ENCODE peak calls at places on chromosomes 16 and 17, in six cellular contexts. P, H, G, Z, Q and D are unnamed samples.

GRCh38 chr17:81939881-81940385 is 2.8 kb upstream of the PYCR1 start:
- DNase-seq in P (no peak), H (no peak), G (no peak), Z (peak; percentile 3), Q (no peak), D (no peak)

GRCh38 chr16:69112285-69113129 is 7.1 kb downstream of the HAS3 start:
- DNase-seq in P (no peak), H (peak; percentile 55), G (peak; percentile 77), Z (peak; percentile 86), Q (no peak), D (peak; percentile 74)

GRCh38 chr17:35359396-35359795 is 14.0 kb downstream of the SLFN11 start:
- DNase-seq in P (no peak), H (no peak), G (no peak), Z (no peak), Q (no peak), D (no peak)

GRCh38 chr17:73510981-73511442 is 133.2 kb downstream of the SDK2 start:
- DNase-seq in P (no peak), H (no peak), G (no peak), Z (no peak), Q (no peak), D (no peak)

GRCh38 chr17:38663964-38664644 is 10.7 kb downstream of the EPOP start:
- DNase-seq in P (no peak), H (no peak), G (no peak), Z (no peak), Q (no peak), D (no peak)

GRCh38 chr16:70430667-70431536 is 8.0 kb downstream of the ST3GAL2 start:
- DNase-seq in P (no peak), H (peak; percentile 51), G (no peak), Z (peak; percentile 31), Q (no peak), D (no peak)

GRCh38 chr17:63480826-63481487 is 4.1 kb downstream of the ACE start:
- DNase-seq in P (no peak), H (no peak), G (no peak), Z (no peak), Q (no peak), D (no peak)

GRCh38 chr16:11780988-11781680 is 15.9 kb downstream of the ZC3H7A start:
- DNase-seq in P (no peak), H (no peak), G (no peak), Z (no peak), Q (no peak), D (no peak)

GRCh38 chr17:17440938-17441730 is 35.7 kb upstream of the MED9 start:
- DNase-seq in P (no peak), H (no peak), G (no peak), Z (no peak), Q (no peak), D (no peak)

GRCh38 chr16:56742030-56742984 is 12.4 kb downstream of the NUP93 start:
- DNase-seq in P (peak; percentile 40), H (no peak), G (no peak), Z (no peak), Q (peak; percentile 37), D (no peak)

GRCh38 chr16:75081179-75081859 is 35.3 kb downstream of the LDHD start:
- DNase-seq in P (no peak), H (no peak), G (no peak), Z (no peak), Q (no peak), D (no peak)

GRCh38 chr16:75083826-75084225 is 32.8 kb downstream of the LDHD start:
- DNase-seq in P (no peak), H (no peak), G (no peak), Z (no peak), Q (no peak), D (peak; percentile 93)

GRCh38 chr16:75078886-75079285 is 37.7 kb downstream of the LDHD start:
- DNase-seq in P (no peak), H (no peak), G (no peak), Z (no peak), Q (no peak), D (no peak)

GRCh38 chr16:75079346-75079926 is 37.1 kb downstream of the LDHD start:
- DNase-seq in P (no peak), H (no peak), G (no peak), Z (no peak), Q (no peak), D (peak; percentile 73)

DNA sequence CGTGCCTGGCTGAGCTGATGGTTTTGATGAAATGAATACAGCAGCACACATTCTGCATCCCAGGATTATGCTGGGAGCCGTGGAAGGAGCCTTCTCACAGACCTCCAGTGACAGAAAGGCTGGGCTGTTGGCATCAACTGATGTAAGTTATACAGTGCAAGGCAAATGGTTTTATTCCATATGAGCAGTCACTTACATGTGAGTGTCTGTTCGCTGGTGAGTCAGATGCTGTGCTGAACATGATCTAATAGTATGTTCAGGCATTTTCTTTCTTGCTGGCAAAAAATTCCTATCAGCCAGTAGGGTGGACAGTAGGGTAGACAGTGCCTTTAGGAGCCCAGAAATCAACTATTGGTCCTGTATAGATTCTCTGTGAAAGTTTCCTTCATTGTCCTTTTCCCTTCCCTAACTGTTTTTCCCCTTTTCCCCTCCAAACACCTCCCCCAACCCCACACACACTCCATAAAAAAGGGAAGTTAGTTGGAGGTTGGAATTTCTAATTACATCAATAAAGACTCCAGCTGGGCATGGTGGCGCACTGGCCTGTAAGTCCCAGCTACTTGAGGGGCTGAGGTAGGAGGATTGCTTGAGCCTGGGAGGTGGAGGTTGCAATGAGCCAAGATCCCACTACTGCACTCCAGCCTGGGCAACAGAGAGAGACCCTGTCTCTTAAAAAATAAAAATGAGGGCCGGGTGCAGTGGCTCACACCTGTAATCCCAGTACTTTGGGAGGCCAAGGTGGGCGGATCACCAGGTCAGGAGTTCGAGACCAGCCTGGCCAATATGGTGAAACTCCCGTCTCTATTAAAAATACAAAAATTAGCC is 36.2 kb downstream of the LDHD start:
- DNase-seq in P (no peak), H (no peak), G (no peak), Z (no peak), Q (no peak), D (no peak)
- TF ChIP-seq CTCF in P (no peak), H (no peak), G (no peak), Z (no peak), Q (no peak), D (no peak)

GRCh38 chr16:54284931-54285413 is 1.6 kb downstream of the IRX3 start:
- DNase-seq in P (no peak), H (no peak), G (no peak), Z (peak; percentile 32), Q (no peak), D (no peak)

GRCh38 chr16:54286330-54287017 is at the start of gene IRX3:
- DNase-seq in P (peak; percentile 63), H (no peak), G (peak; percentile 70), Z (peak; percentile 83), Q (peak; percentile 70), D (peak; percentile 75)

GRCh38 chr16:54286067-54286329 is 589 bp downstream of the IRX3 start:
- DNase-seq in P (no peak), H (no peak), G (no peak), Z (no peak), Q (no peak), D (no peak)

GRCh38 chr16:54284319-54284930 is 2.2 kb downstream of the IRX3 start:
- DNase-seq in P (no peak), H (no peak), G (no peak), Z (peak; percentile 44), Q (no peak), D (peak; percentile 44)

DNA sequence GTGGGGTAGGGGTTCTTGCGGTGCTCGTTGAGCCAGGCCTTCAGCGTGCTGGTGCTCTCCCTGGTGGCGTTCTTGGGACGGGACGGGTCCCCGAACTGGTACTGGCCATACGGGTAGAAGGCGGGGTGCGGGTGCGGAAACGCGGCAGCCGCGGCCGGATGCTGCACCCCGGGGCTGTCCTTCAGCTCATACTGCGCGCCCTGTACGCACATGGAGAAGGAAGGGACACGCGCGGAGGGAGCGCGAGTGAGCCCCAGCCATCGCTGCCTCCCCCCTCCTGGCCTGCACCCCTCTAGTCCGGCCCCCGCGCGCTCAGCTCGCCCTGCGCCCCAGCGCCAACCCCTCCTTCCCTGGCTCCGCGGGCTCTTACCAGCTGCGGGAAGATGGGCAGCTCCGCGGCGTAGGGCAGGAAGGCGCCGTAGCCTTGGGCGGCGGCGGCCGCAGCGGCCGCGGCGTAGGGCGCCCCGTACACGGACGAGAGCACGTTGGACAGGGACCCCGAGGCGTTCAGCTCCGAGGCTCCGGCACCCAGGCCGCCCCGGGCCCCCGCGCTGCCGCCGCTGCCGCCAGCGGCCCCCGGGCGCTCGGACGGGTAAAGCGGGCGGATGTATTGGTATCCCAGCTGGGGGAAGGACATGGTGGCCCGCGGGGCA is 1.0 kb downstream of the IRX3 start:
- DNase-seq in P (no peak), H (no peak), G (peak; percentile 23), Z (peak; percentile 25), Q (no peak), D (no peak)
- TF ChIP-seq CTCF in P (no peak), H (no peak), G (peak; percentile 16), Z (no peak), Q (peak; percentile 26), D (no peak)

GRCh38 chr17:75343007-75343406 is 53.8 kb upstream of the SLC25A19 start:
- DNase-seq in P (no peak), H (no peak), G (no peak), Z (no peak), Q (no peak), D (peak; percentile 16)

GRCh38 chr17:75344664-75345063 is 55.4 kb upstream of the SLC25A19 start:
- DNase-seq in P (no peak), H (peak; percentile 47), G (no peak), Z (no peak), Q (no peak), D (peak; percentile 13)

GRCh38 chr17:75341784-75342183 is 52.6 kb upstream of the SLC25A19 start:
- DNase-seq in P (no peak), H (no peak), G (no peak), Z (no peak), Q (no peak), D (no peak)

GRCh38 chr17:75338335-75338734 is 49.1 kb upstream of the SLC25A19 start:
- DNase-seq in P (no peak), H (no peak), G (no peak), Z (no peak), Q (peak; percentile 59), D (no peak)

DNA sequence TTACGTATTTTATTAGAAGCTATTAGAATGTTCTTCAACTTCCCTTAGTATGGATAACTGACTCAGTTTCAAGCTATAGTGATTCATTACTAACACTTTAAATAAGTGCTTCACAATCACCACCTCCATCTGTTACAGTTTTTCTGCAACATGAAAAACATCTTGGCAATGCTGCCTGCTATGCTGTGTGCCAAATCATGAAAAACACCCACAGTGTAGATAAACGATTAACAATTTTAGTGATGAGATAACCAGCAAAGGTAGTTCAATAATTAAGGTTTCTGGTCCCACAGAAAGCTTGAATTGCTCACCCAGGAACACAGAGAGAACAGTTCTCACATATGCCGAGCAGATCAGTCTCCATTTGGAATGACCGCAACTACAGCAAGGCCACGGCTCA is 51.4 kb upstream of the SLC25A19 start:
- DNase-seq in P (no peak), H (no peak), G (no peak), Z (no peak), Q (no peak), D (no peak)
- TF ChIP-seq CTCF in P (no peak), H (no peak), G (no peak), Z (no peak), Q (no peak), D (no peak)

GRCh38 chr16:53356478-53357207 is 77.6 kb upstream of the RBL2 start:
- DNase-seq in P (no peak), H (no peak), G (no peak), Z (peak; percentile 19), Q (no peak), D (no peak)
- TF ChIP-seq CTCF in P (no peak), H (no peak), G (no peak), Z (no peak), Q (no peak), D (no peak)